ENCODE peak calls at places on chromosome 5, in five cellular contexts. L is effector memory CD4-positive, alpha-beta T cell; T is dorsolateral prefrontal cortex; K is thoracic aorta; S is heart right ventricle. I is an unnamed sample.

GRCh38 chr5:58886315-58887207 is 303.7 kb downstream of the RAB3C start:
- DNase-seq in K (no peak), L (peak; percentile 11), T (peak; percentile 67), S (peak; percentile 56), I (peak; percentile 32)

GRCh38 chr5:60382761-60383160 is 317.2 kb downstream of the DEPDC1B start:
- DNase-seq in T (no peak), K (no peak), S (no peak), L (no peak), I (no peak)

GRCh38 chr5:88145603-88146467 is 122.8 kb downstream of the TMEM161B start:
- DNase-seq in K (no peak), L (no peak), T (peak; percentile 35), S (no peak), I (no peak)

GRCh38 chr5:139828207-139828895 is 32.7 kb downstream of the PSD2 start:
- DNase-seq in S (no peak), L (no peak), K (no peak), T (peak; percentile 82), I (no peak)

GRCh38 chr5:370959-371810 is 49.7 kb downstream of the AHRR start:
- DNase-seq in L (no peak), S (no peak), K (no peak), T (peak; percentile 8), I (no peak)

GRCh38 chr5:1215320-1216096 is 9.7 kb upstream of the SLC6A18 start:
- DNase-seq in L (no peak), S (no peak), K (no peak), T (no peak), I (no peak)

GRCh38 chr5:176810084-176810597 is at the start of gene UNC5A:
- DNase-seq in T (no peak), L (no peak), K (no peak), S (peak; percentile 27), I (no peak)

GRCh38 chr5:158943057-158943456 is 156.7 kb downstream of the EBF1 start:
- DNase-seq in K (no peak), S (peak; percentile 30), T (no peak), L (no peak), I (no peak)

GRCh38 chr5:172871982-172872381 is 37.9 kb downstream of the ERGIC1 start:
- DNase-seq in L (no peak), S (no peak), K (no peak), T (no peak), I (no peak)

GRCh38 chr5:163433271-163433670 is 4.1 kb upstream of the CCNG1 start:
- DNase-seq in S (no peak), K (no peak), L (no peak), T (no peak), I (no peak)

GRCh38 chr5:84430863-84431663 is 46.4 kb upstream of the EDIL3 start:
- DNase-seq in T (peak; percentile 69), S (no peak), L (no peak), K (no peak), I (no peak)

GRCh38 chr5:181164076-181164952 is 16.9 kb downstream of the OR2V2 start:
- DNase-seq in T (no peak), K (no peak), L (no peak), S (no peak), I (no peak)

GRCh38 chr5:119743927-119744326 is 114.6 kb downstream of the FAM170A start:
- DNase-seq in S (no peak), L (no peak), K (no peak), T (no peak), I (no peak)

GRCh38 chr5:174300941-174301761 is 255.6 kb downstream of the NSG2 start:
- DNase-seq in K (no peak), S (no peak), T (peak; percentile 52), L (no peak), I (no peak)

GRCh38 chr5:39811381-39811780 is 386.6 kb upstream of the DAB2 start:
- DNase-seq in S (no peak), T (no peak), L (no peak), K (no peak), I (no peak)

GRCh38 chr5:134851307-134851923 is 5.6 kb downstream of the C5orf24 start:
- DNase-seq in K (no peak), S (no peak), L (no peak), T (no peak), I (no peak)

GRCh38 chr5:56335212-56335611 is 102.1 kb upstream of the ANKRD55 start:
- DNase-seq in T (no peak), L (no peak), S (no peak), K (no peak), I (no peak)

GRCh38 chr5:151902215-151902614 is 22.4 kb downstream of the GLRA1 start:
- DNase-seq in L (no peak), K (no peak), T (no peak), S (no peak), I (no peak)

GRCh38 chr5:179875741-179876667 is 17.4 kb upstream of the MRNIP start:
- DNase-seq in T (no peak), S (no peak), L (no peak), K (no peak), I (peak; percentile 58)

GRCh38 chr5:10524376-10525123 is 39.3 kb upstream of the ANKRD33B start:
- DNase-seq in T (peak; percentile 87), K (no peak), S (no peak), L (no peak), I (no peak)

GRCh38 chr5:167993771-167994170 is 297.7 kb upstream of the WWC1 start:
- DNase-seq in L (no peak), S (no peak), T (no peak), K (no peak), I (no peak)

GRCh38 chr5:120091376-120091948 is 372.6 kb upstream of the PRR16 start:
- DNase-seq in L (no peak), T (no peak), K (no peak), S (no peak), I (no peak)

GRCh38 chr5:34524123-34524522 is 132.0 kb upstream of the RAI14 start:
- DNase-seq in L (no peak), K (peak; percentile 16), S (no peak), T (no peak), I (no peak)

GRCh38 chr5:34521628-34522290 is 134.4 kb upstream of the RAI14 start:
- DNase-seq in T (no peak), S (no peak), L (no peak), K (no peak), I (no peak)

GRCh38 chr5:34525761-34526160 is 130.4 kb upstream of the RAI14 start:
- DNase-seq in K (no peak), L (no peak), S (no peak), T (no peak), I (no peak)

GRCh38 chr5:34523382-34523716 is 132.8 kb upstream of the RAI14 start:
- DNase-seq in K (no peak), L (no peak), S (no peak), T (no peak), I (no peak)

GRCh38 chr5:34522599-34523381 is 133.3 kb upstream of the RAI14 start:
- DNase-seq in K (peak; percentile 30), S (peak; percentile 20), L (peak; percentile 2), T (peak; percentile 83), I (peak; percentile 89)
- H3K4me3 ChIP-seq in K (no peak overlapping the region), S (no peak overlapping the region), L (no peak overlapping the region), T (no peak overlapping the region), I (no peak overlapping the region)

GRCh38 chr5:150515446-150515845 is 7.5 kb downstream of the NDST1 start:
- DNase-seq in L (no peak), T (no peak), S (no peak), K (peak; percentile 36), I (peak; percentile 71)

GRCh38 chr5:150519560-150519945 is 11.6 kb downstream of the NDST1 start:
- DNase-seq in L (no peak), K (no peak), S (no peak), T (no peak), I (no peak)

GRCh38 chr5:150519978-150520377 is 12.0 kb downstream of the NDST1 start:
- DNase-seq in S (no peak), K (no peak), L (no peak), T (no peak), I (no peak)

GRCh38 chr5:150516011-150516410 is 8.1 kb downstream of the NDST1 start:
- DNase-seq in L (no peak), S (no peak), T (no peak), K (no peak), I (no peak)

DNA sequence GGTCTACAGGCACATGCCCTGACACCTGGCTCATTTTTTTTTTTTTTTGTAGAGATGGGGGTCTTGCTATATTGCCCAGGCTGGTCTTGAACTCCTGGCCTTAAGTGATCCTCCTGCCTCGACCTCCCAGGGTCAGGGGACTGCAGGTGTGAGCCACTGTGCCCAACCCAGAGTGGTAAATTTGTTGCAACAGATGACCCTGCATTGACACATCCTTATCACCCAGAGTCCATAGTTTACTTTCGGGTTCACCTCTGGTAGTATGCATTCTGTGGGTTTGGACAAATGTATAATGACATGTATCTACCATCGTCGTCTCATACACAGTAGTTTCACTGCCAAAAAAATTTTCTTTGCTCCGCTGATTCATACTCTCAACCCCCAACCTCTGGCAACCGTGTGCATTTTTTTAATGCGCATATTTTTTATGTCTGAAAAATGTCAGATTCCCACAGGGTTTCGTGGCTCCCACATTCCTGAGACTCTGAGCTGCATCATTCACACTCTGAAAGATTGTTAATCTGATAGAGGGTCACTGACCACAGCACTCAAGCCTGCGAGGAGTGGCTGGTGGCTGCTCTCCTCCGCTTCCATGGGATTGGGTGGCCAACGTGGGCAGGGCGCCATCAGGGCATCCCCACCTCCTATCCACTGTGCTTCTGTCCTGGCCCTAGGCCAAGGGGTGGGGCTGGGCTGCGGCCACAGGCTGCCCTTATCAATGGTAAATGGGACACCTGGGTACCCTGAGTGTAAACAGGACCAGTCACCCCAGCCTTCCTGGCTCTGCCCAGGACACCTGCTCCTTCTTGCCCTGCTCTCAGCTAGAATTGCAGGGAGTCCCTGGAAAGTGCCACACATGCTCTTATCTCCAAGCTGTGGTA is 9.6 kb downstream of the NDST1 start:
- DNase-seq in S (peak; percentile 62), L (no peak), T (no peak), K (no peak), I (peak; percentile 59)
- H3K27ac ChIP-seq in S (no peak overlapping the region), L (no peak overlapping the region), T (peak overlapping the region; percentile 62), K (peak overlapping the region; percentile 54), I (peak overlapping the region; percentile 20)

GRCh38 chr5:17412760-17413671 is 85.0 kb upstream of the TAF11L2 start:
- DNase-seq in T (no peak), K (no peak), L (no peak), S (no peak), I (peak; percentile 34)
- H3K4me3 ChIP-seq in T (no peak overlapping the region), K (no peak overlapping the region), L (no peak overlapping the region), S (no peak overlapping the region), I (no peak overlapping the region)

DNA sequence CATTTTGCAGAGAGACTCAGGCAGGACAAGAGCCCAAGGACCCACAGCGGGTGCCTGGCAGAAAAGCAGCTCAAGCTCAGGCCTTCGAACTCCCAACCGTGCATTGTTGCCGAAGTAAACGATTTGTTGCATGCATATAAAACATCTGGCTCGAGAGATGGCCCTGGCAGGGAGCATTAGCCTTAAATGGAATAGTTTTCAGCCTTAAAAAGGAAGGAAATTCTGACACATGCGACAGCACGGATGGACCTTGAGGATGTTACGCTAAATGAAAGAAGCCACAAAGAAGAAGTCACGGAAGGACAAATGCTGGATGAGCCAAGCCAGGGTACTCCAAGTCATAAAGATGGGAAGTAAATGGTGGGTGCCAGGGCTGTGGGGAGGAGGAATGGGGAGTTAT is 160.4 kb upstream of the PHYKPL start:
- DNase-seq in S (no peak), K (no peak), L (no peak), T (no peak), I (no peak)
- H3K27ac ChIP-seq in S (no peak overlapping the region), K (no peak overlapping the region), L (no peak overlapping the region), T (no peak overlapping the region), I (no peak overlapping the region)